ENCODE peak calls at places on chromosomes 16 and 17, in six cellular contexts. Y is foreskin fibroblast; C is CD4-positive, alpha-beta T cell; V is vagina; D is endodermal cell; M is GM13977. R is an unnamed sample.

GRCh38 chr16:27345201-27345600 is 31.4 kb downstream of the IL4R start:
- DNase-seq in C (no peak), D (no peak), Y (no peak), V (no peak), M (no peak), R (no peak)

GRCh38 chr16:50668368-50669008 is 12.6 kb downstream of the SNX20 start:
- DNase-seq in C (no peak), Y (no peak), M (no peak), V (no peak), D (no peak), R (no peak)

GRCh38 chr17:19384723-19385391 is 2.1 kb downstream of the MFAP4 start:
- DNase-seq in D (no peak), V (no peak), C (no peak), Y (peak; percentile 99), M (no peak), R (peak; percentile 22)

GRCh38 chr17:43431741-43432523 is 33.1 kb downstream of the ARL4D start:
- DNase-seq in D (no peak), C (no peak), M (no peak), Y (peak; percentile 59), V (no peak), R (no peak)

GRCh38 chr17:34997355-34997862 is 17.1 kb downstream of the LIG3 start:
- DNase-seq in M (no peak), D (no peak), Y (peak; percentile 80), C (no peak), V (no peak), R (no peak)

GRCh38 chr17:17104494-17104893 is 62.2 kb downstream of the MPRIP start:
- DNase-seq in D (no peak), V (no peak), M (no peak), Y (no peak), C (no peak), R (no peak)

GRCh38 chr17:83005639-83006038 is 73.8 kb upstream of the METRNL start:
- DNase-seq in D (peak; percentile 41), M (no peak), Y (no peak), C (no peak), V (peak; percentile 77), R (no peak)

GRCh38 chr17:17495448-17496188 is 577 bp downstream of the RASD1 start:
- DNase-seq in Y (peak; percentile 52), V (no peak), C (peak; percentile 22), M (peak; percentile 68), D (peak; percentile 90), R (no peak)

GRCh38 chr17:74118504-74118903 is 85.0 kb upstream of the RPL38 start:
- DNase-seq in Y (no peak), M (no peak), C (no peak), D (peak; percentile 98), V (no peak), R (no peak)

GRCh38 chr17:74289688-74290087 is 15.7 kb downstream of the DNAI2 start:
- DNase-seq in C (no peak), D (no peak), V (no peak), Y (no peak), M (no peak), R (no peak)

GRCh38 chr16:67470314-67470713 is 10.6 kb downstream of the ATP6V0D1 start:
- DNase-seq in M (no peak), C (no peak), Y (peak; percentile 47), D (no peak), V (no peak), R (no peak)

GRCh38 chr17:236641-237405 is 55.4 kb upstream of the DOC2B start:
- DNase-seq in D (no peak), Y (no peak), C (no peak), V (no peak), M (no peak), R (no peak)

GRCh38 chr16:29736112-29736511 is 9.7 kb downstream of the C16orf54 start:
- DNase-seq in V (no peak), M (no peak), C (no peak), Y (no peak), D (no peak), R (no peak)
- TF ChIP-seq CTCF in V (no peak), M (no peak), C (no peak), Y (no peak), D (peak; percentile 66), R (no peak)

GRCh38 chr16:85249830-85250455 is 137.7 kb upstream of the CIBAR2 start:
- DNase-seq in C (no peak), M (no peak), V (no peak), D (no peak), Y (no peak), R (no peak)
- TF ChIP-seq CTCF in C (no peak), M (no peak), V (no peak), D (no peak), Y (no peak), R (no peak)

GRCh38 chr16:1781758-1782407 is 488 bp downstream of the SPSB3 start:
- DNase-seq in Y (peak; percentile 60), C (no peak), D (peak; percentile 75), M (no peak), V (no peak), R (no peak)
- TF ChIP-seq CTCF in Y (peak; percentile 3), C (no peak), D (peak; percentile 51), M (no peak), V (no peak), R (no peak)

DNA sequence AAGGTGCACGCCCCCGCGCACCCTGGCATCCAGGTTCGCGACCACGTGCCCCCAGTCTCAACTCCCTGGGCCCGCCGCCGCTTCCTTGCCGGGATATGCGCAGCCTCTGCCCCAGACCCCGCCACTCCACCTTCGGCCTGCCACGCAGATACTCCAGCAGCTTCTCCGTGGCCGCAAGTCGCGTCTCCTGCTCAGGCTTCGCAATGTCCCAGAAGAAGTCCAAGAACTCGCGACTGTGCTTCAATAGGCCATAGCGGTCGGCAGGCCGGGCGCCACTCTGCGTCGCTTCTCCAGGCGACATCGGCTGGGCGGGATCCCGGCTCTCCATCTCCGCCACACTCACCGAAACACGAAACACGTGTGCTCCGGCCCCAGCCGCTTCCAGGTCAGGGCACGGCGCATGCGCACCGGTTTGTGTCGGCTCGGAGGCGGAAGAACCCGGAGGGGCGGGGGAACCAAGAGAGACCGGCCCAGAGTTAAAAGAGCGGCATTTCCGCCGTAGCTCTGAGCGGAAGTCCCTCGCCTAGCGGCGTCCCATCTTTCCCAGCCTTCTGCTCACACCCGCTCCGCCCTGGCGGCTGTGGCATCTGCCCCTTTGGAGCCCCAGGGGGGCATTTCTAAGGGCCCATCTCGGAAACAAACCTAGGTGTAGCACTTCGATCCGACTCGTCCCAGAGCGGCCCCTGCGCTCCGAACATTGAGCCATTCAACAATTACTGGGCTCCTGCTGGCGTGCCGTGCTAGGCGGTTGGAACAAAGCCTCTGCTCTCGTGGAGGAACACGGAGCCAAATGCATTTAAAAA is at the start of gene MYBBP1A:
- DNase-seq in V (no peak), Y (peak; percentile 99), D (peak; percentile 99), C (peak; percentile 91), M (peak; percentile 99), R (peak; percentile 94)
- TF ChIP-seq CTCF in V (peak; percentile 17), Y (no peak), D (peak; percentile 64), C (no peak), M (no peak), R (no peak)

DNA sequence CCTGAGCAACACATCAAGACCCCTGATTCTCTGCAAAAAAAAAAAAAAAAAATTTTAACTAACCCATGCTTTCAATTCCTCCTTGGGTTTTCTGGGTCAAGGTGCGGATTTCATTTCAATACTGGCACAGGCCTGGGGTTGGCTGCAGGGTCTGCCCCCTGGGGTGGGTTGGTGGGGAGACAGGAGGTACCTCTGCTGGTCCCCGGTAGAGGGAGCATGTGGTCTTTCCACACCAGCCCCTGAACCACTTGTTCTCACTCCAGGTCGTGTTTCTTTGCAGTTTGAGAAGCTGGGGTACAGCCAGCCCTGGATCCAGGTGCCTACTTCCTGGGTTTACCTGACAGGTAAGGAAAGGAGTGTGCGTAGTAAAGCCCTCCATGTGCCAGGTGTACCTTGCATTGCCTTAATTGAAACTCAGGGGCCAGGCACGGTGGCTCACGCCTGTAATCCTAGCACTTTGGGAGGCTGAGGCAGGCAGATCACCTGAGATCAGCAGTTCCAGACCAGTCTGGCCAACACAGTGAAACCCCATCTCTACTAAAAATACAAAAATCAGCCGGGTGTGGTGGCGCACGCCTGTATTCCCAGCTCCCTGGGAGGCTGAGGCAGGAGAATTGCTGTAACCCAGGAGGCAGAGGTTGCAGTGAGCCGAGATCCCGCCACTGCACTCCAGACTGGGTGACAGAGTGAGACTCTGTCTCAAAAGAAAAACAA is 21.8 kb downstream of the SDR42E2 start:
- DNase-seq in C (no peak), Y (no peak), D (peak; percentile 78), M (peak; percentile 36), V (no peak), R (no peak)
- TF ChIP-seq CTCF in C (no peak), Y (peak; percentile 30), D (peak; percentile 49), M (peak; percentile 37), V (no peak), R (no peak)

GRCh38 chr17:57908278-57908677 is 46.9 kb downstream of the CUEDC1 start:
- DNase-seq in M (no peak), D (no peak), C (no peak), Y (no peak), V (no peak), R (no peak)

GRCh38 chr17:57905875-57906455 is 49.2 kb downstream of the CUEDC1 start:
- DNase-seq in V (no peak), D (no peak), C (no peak), Y (no peak), M (no peak), R (no peak)

GRCh38 chr17:57903961-57904360 is 51.3 kb downstream of the CUEDC1 start:
- DNase-seq in Y (no peak), M (no peak), V (no peak), D (no peak), C (no peak), R (no peak)

GRCh38 chr17:57909548-57909947 is 45.7 kb downstream of the CUEDC1 start:
- DNase-seq in Y (no peak), V (no peak), D (peak; percentile 83), M (no peak), C (no peak), R (no peak)

GRCh38 chr17:57906910-57907309 is 48.3 kb downstream of the CUEDC1 start:
- DNase-seq in C (no peak), M (no peak), Y (peak; percentile 30), V (no peak), D (peak; percentile 91), R (no peak)
- TF ChIP-seq CTCF in C (no peak), M (no peak), Y (no peak), V (no peak), D (peak; percentile 68), R (no peak)

DNA sequence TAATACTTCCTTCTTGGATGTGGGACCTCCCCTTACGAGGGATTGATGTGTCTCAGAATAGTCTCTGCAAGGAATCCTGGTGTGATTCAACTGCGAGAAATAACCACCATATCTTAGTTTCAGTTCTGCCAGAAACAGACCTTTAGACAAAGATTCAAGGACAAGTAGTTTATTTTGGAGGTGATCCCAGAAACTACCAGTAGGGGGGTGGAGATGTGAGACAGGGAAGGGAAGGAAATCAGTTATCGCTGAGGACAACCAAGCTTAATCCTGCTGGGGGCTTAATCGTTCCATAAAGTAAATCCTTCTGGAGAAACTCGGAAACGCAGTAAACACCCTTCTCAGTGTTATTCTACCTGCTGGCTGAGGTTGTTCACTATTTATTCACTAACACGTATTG is 5.0 kb upstream of the SDR42E1 start:
- DNase-seq in V (no peak), M (no peak), D (no peak), C (no peak), Y (peak; percentile 74), R (no peak)
- TF ChIP-seq CTCF in V (no peak), M (no peak), D (peak; percentile 69), C (no peak), Y (no peak), R (no peak)